ENCODE peak calls at places on chromosomes 2 and 18, in nine cellular contexts. One of them, this sample, is unnamed.

GRCh38 chr2:162821176-162821575 is 17.4 kb downstream of the KCNH7 start:
- DNase-seq in HAP-1: no peak
- DNase-seq in right cardiac atrium: no peak
- DNase-seq in WERI-Rb-1: no peak
- DNase-seq in left ventricle myocardium inferior: no peak
- DNase-seq in Peyer's patch: no peak
- DNase-seq in esophagus squamous epithelium: no peak
- DNase-seq in tibial artery: no peak
- DNase-seq in naive thymus-derived CD4-positive, alpha-beta T cell: no peak
- DNase-seq in this sample: no peak

GRCh38 chr2:232926448-232927040 is 56.5 kb downstream of the SNORC start:
- DNase-seq in right cardiac atrium: no peak
- DNase-seq in naive thymus-derived CD4-positive, alpha-beta T cell: no peak
- DNase-seq in HAP-1: no peak
- DNase-seq in WERI-Rb-1: no peak
- DNase-seq in Peyer's patch: no peak
- DNase-seq in esophagus squamous epithelium: no peak
- DNase-seq in left ventricle myocardium inferior: no peak
- DNase-seq in tibial artery: no peak
- DNase-seq in this sample: no peak

GRCh38 chr18:45958027-45958426 is 9.1 kb downstream of the EPG5 start:
- DNase-seq in tibial artery: no peak
- DNase-seq in Peyer's patch: no peak
- DNase-seq in HAP-1: no peak
- DNase-seq in right cardiac atrium: no peak
- DNase-seq in naive thymus-derived CD4-positive, alpha-beta T cell: no peak
- DNase-seq in left ventricle myocardium inferior: no peak
- DNase-seq in WERI-Rb-1: no peak
- DNase-seq in esophagus squamous epithelium: no peak
- DNase-seq in this sample: no peak

GRCh38 chr2:48888096-48888495 is 132.6 kb upstream of the LHCGR start:
- DNase-seq in WERI-Rb-1: no peak
- DNase-seq in left ventricle myocardium inferior: no peak
- DNase-seq in tibial artery: no peak
- DNase-seq in HAP-1: peak; percentile 64
- DNase-seq in Peyer's patch: no peak
- DNase-seq in right cardiac atrium: no peak
- DNase-seq in esophagus squamous epithelium: no peak
- DNase-seq in naive thymus-derived CD4-positive, alpha-beta T cell: no peak
- DNase-seq in this sample: no peak

GRCh38 chr2:65666156-65666725 is 233.8 kb upstream of the SPRED2 start:
- DNase-seq in right cardiac atrium: no peak
- DNase-seq in tibial artery: no peak
- DNase-seq in left ventricle myocardium inferior: no peak
- DNase-seq in esophagus squamous epithelium: no peak
- DNase-seq in WERI-Rb-1: no peak
- DNase-seq in naive thymus-derived CD4-positive, alpha-beta T cell: no peak
- DNase-seq in HAP-1: no peak
- DNase-seq in Peyer's patch: no peak
- DNase-seq in this sample: no peak

GRCh38 chr18:2967820-2968219 is 45.1 kb downstream of the LPIN2 start:
- DNase-seq in WERI-Rb-1: no peak
- DNase-seq in tibial artery: no peak
- DNase-seq in right cardiac atrium: no peak
- DNase-seq in esophagus squamous epithelium: no peak
- DNase-seq in HAP-1: no peak
- DNase-seq in Peyer's patch: no peak
- DNase-seq in naive thymus-derived CD4-positive, alpha-beta T cell: no peak
- DNase-seq in left ventricle myocardium inferior: no peak
- DNase-seq in this sample: no peak

GRCh38 chr2:190210471-190210870 is 109.2 kb downstream of the HIBCH start:
- DNase-seq in Peyer's patch: no peak
- DNase-seq in HAP-1: no peak
- DNase-seq in WERI-Rb-1: no peak
- DNase-seq in tibial artery: no peak
- DNase-seq in left ventricle myocardium inferior: no peak
- DNase-seq in right cardiac atrium: no peak
- DNase-seq in esophagus squamous epithelium: no peak
- DNase-seq in naive thymus-derived CD4-positive, alpha-beta T cell: no peak
- DNase-seq in this sample: no peak

GRCh38 chr2:122156101-122156500 is 400.6 kb downstream of the TSN start:
- DNase-seq in left ventricle myocardium inferior: no peak
- DNase-seq in HAP-1: no peak
- DNase-seq in Peyer's patch: no peak
- DNase-seq in tibial artery: no peak
- DNase-seq in naive thymus-derived CD4-positive, alpha-beta T cell: no peak
- DNase-seq in esophagus squamous epithelium: no peak
- DNase-seq in WERI-Rb-1: no peak
- DNase-seq in right cardiac atrium: no peak
- DNase-seq in this sample: no peak

GRCh38 chr2:11433875-11434274 is 32.1 kb downstream of the E2F6 start:
- DNase-seq in WERI-Rb-1: no peak
- DNase-seq in right cardiac atrium: no peak
- DNase-seq in esophagus squamous epithelium: no peak
- DNase-seq in naive thymus-derived CD4-positive, alpha-beta T cell: no peak
- DNase-seq in Peyer's patch: no peak
- DNase-seq in tibial artery: no peak
- DNase-seq in HAP-1: no peak
- DNase-seq in left ventricle myocardium inferior: no peak
- DNase-seq in this sample: no peak

GRCh38 chr2:11435036-11435435 is 30.9 kb downstream of the E2F6 start:
- DNase-seq in esophagus squamous epithelium: no peak
- DNase-seq in Peyer's patch: no peak
- DNase-seq in naive thymus-derived CD4-positive, alpha-beta T cell: no peak
- DNase-seq in WERI-Rb-1: no peak
- DNase-seq in HAP-1: no peak
- DNase-seq in right cardiac atrium: no peak
- DNase-seq in left ventricle myocardium inferior: no peak
- DNase-seq in tibial artery: no peak
- DNase-seq in this sample: no peak

GRCh38 chr2:11437602-11438001 is 28.4 kb downstream of the E2F6 start:
- DNase-seq in right cardiac atrium: no peak
- DNase-seq in esophagus squamous epithelium: no peak
- DNase-seq in Peyer's patch: no peak
- DNase-seq in left ventricle myocardium inferior: no peak
- DNase-seq in HAP-1: no peak
- DNase-seq in tibial artery: no peak
- DNase-seq in WERI-Rb-1: no peak
- DNase-seq in naive thymus-derived CD4-positive, alpha-beta T cell: no peak
- DNase-seq in this sample: no peak

GRCh38 chr2:11434443-11434842 is 31.5 kb downstream of the E2F6 start:
- DNase-seq in naive thymus-derived CD4-positive, alpha-beta T cell: no peak
- DNase-seq in Peyer's patch: no peak
- DNase-seq in left ventricle myocardium inferior: no peak
- DNase-seq in right cardiac atrium: no peak
- DNase-seq in tibial artery: no peak
- DNase-seq in esophagus squamous epithelium: no peak
- DNase-seq in WERI-Rb-1: no peak
- DNase-seq in HAP-1: no peak
- DNase-seq in this sample: no peak

GRCh38 chr2:11438555-11439080 is 27.3 kb downstream of the E2F6 start:
- DNase-seq in esophagus squamous epithelium: no peak
- DNase-seq in left ventricle myocardium inferior: no peak
- DNase-seq in naive thymus-derived CD4-positive, alpha-beta T cell: no peak
- DNase-seq in Peyer's patch: no peak
- DNase-seq in WERI-Rb-1: no peak
- DNase-seq in tibial artery: no peak
- DNase-seq in HAP-1: no peak
- DNase-seq in right cardiac atrium: no peak
- DNase-seq in this sample: no peak
- H3K9me3 ChIP-seq in esophagus squamous epithelium: no peaks in the 10 kb centered on the region
- H3K9me3 ChIP-seq in left ventricle myocardium inferior: no peaks in the 10 kb centered on the region
- H3K9me3 ChIP-seq in naive thymus-derived CD4-positive, alpha-beta T cell: no peaks in the 10 kb centered on the region
- H3K9me3 ChIP-seq in Peyer's patch: no peaks in the 10 kb centered on the region
- H3K9me3 ChIP-seq in WERI-Rb-1: peaks cover 2% of the 10 kb centered on the region
- H3K9me3 ChIP-seq in tibial artery: no peaks in the 10 kb centered on the region
- H3K9me3 ChIP-seq in HAP-1: no peaks in the 10 kb centered on the region
- H3K9me3 ChIP-seq in right cardiac atrium: no peaks in the 10 kb centered on the region
- H3K9me3 ChIP-seq in this sample: no peaks in the 10 kb centered on the region

GRCh38 chr2:51237626-51238271 is 205.8 kb upstream of the NRXN1 start:
- DNase-seq in naive thymus-derived CD4-positive, alpha-beta T cell: no peak
- DNase-seq in left ventricle myocardium inferior: no peak
- DNase-seq in WERI-Rb-1: no peak
- DNase-seq in esophagus squamous epithelium: no peak
- DNase-seq in HAP-1: no peak
- DNase-seq in Peyer's patch: no peak
- DNase-seq in right cardiac atrium: no peak
- DNase-seq in tibial artery: no peak
- DNase-seq in this sample: no peak

GRCh38 chr2:51231071-51231470 is 199.1 kb upstream of the NRXN1 start:
- DNase-seq in esophagus squamous epithelium: no peak
- DNase-seq in Peyer's patch: no peak
- DNase-seq in left ventricle myocardium inferior: no peak
- DNase-seq in WERI-Rb-1: no peak
- DNase-seq in tibial artery: no peak
- DNase-seq in right cardiac atrium: no peak
- DNase-seq in HAP-1: no peak
- DNase-seq in naive thymus-derived CD4-positive, alpha-beta T cell: no peak
- DNase-seq in this sample: no peak

DNA sequence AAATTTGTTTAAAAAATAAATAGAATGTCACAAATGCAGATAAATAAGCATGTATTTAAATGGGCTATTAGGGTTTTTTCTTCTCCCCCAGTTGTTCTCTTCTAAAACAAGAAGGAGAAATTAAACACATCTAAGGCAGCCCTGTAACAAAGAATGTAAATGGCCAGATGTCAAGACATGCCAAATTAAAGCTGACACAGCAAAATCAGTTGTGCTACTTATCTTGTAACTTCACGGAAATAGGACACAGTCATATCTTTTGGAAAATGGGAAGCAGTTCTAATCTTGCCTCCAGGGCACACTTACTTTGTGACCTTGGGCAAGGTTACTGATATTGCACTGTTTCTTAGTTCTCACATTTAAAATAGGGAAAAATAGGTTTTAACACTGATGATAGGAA is 200.1 kb upstream of the NRXN1 start:
- DNase-seq in right cardiac atrium: no peak
- DNase-seq in left ventricle myocardium inferior: no peak
- DNase-seq in esophagus squamous epithelium: no peak
- DNase-seq in Peyer's patch: no peak
- DNase-seq in HAP-1: no peak
- DNase-seq in naive thymus-derived CD4-positive, alpha-beta T cell: no peak
- DNase-seq in tibial artery: no peak
- DNase-seq in WERI-Rb-1: no peak
- DNase-seq in this sample: no peak
- H3K9me3 ChIP-seq in right cardiac atrium: no peaks in the 10 kb centered on the region
- H3K9me3 ChIP-seq in left ventricle myocardium inferior: peaks cover 5% of the 10 kb centered on the region
- H3K9me3 ChIP-seq in esophagus squamous epithelium: no peaks in the 10 kb centered on the region
- H3K9me3 ChIP-seq in Peyer's patch: no peaks in the 10 kb centered on the region
- H3K9me3 ChIP-seq in HAP-1: peaks cover 6% of the 10 kb centered on the region
- H3K9me3 ChIP-seq in naive thymus-derived CD4-positive, alpha-beta T cell: peaks cover 4% of the 10 kb centered on the region
- H3K9me3 ChIP-seq in tibial artery: no peaks in the 10 kb centered on the region
- H3K9me3 ChIP-seq in WERI-Rb-1: peaks cover 5% of the 10 kb centered on the region
- H3K9me3 ChIP-seq in this sample: no peaks in the 10 kb centered on the region

DNA sequence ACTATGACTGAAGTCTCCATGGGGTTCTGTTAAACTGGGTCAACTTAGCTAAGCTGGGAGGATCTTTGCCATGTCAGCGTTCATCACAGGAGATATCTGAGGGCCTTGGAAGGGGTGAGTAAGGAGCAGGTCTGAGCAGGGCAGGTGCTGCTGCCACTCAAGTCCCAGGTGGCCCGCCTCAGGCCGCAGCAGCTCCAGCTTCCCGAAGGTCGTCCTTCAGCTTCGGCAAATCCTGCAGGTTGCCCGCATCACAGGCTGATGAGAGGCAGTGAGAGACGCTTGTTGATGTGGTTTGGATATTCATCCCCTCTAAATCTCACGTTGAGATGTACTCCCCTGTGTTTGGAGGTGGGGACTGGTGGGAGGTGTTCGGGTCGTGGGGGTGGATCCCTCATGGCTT is 166.6 kb downstream of the VAPA start:
- DNase-seq in HAP-1: no peak
- DNase-seq in WERI-Rb-1: no peak
- DNase-seq in right cardiac atrium: no peak
- DNase-seq in esophagus squamous epithelium: no peak
- DNase-seq in left ventricle myocardium inferior: no peak
- DNase-seq in Peyer's patch: no peak
- DNase-seq in tibial artery: no peak
- DNase-seq in naive thymus-derived CD4-positive, alpha-beta T cell: no peak
- DNase-seq in this sample: no peak
- H3K9me3 ChIP-seq in HAP-1: no peaks in the 10 kb centered on the region
- H3K9me3 ChIP-seq in WERI-Rb-1: peaks cover 14% of the 10 kb centered on the region
- H3K9me3 ChIP-seq in right cardiac atrium: no peaks in the 10 kb centered on the region
- H3K9me3 ChIP-seq in esophagus squamous epithelium: no peaks in the 10 kb centered on the region
- H3K9me3 ChIP-seq in left ventricle myocardium inferior: peaks cover 20% of the 10 kb centered on the region
- H3K9me3 ChIP-seq in Peyer's patch: peaks cover 10% of the 10 kb centered on the region
- H3K9me3 ChIP-seq in tibial artery: peaks cover 5% of the 10 kb centered on the region
- H3K9me3 ChIP-seq in naive thymus-derived CD4-positive, alpha-beta T cell: no peaks in the 10 kb centered on the region
- H3K9me3 ChIP-seq in this sample: no peaks in the 10 kb centered on the region

GRCh38 chr2:88601302-88601701 is 26.0 kb downstream of the EIF2AK3 start:
- DNase-seq in naive thymus-derived CD4-positive, alpha-beta T cell: no peak
- DNase-seq in HAP-1: peak; percentile 12
- DNase-seq in WERI-Rb-1: peak; percentile 16
- DNase-seq in Peyer's patch: no peak
- DNase-seq in esophagus squamous epithelium: no peak
- DNase-seq in left ventricle myocardium inferior: no peak
- DNase-seq in right cardiac atrium: no peak
- DNase-seq in tibial artery: no peak
- DNase-seq in this sample: no peak

GRCh38 chr2:88606371-88607030 is 20.8 kb downstream of the EIF2AK3 start:
- DNase-seq in naive thymus-derived CD4-positive, alpha-beta T cell: no peak
- DNase-seq in esophagus squamous epithelium: no peak
- DNase-seq in Peyer's patch: no peak
- DNase-seq in left ventricle myocardium inferior: no peak
- DNase-seq in WERI-Rb-1: no peak
- DNase-seq in HAP-1: no peak
- DNase-seq in right cardiac atrium: no peak
- DNase-seq in tibial artery: no peak
- DNase-seq in this sample: no peak

GRCh38 chr2:88600038-88600465 is 27.2 kb downstream of the EIF2AK3 start:
- DNase-seq in naive thymus-derived CD4-positive, alpha-beta T cell: peak; percentile 28
- DNase-seq in left ventricle myocardium inferior: no peak
- DNase-seq in tibial artery: no peak
- DNase-seq in HAP-1: peak; percentile 21
- DNase-seq in right cardiac atrium: no peak
- DNase-seq in esophagus squamous epithelium: peak; percentile 11
- DNase-seq in WERI-Rb-1: peak; percentile 63
- DNase-seq in Peyer's patch: no peak
- DNase-seq in this sample: no peak

GRCh38 chr2:88602022-88602421 is 25.2 kb downstream of the EIF2AK3 start:
- DNase-seq in right cardiac atrium: no peak
- DNase-seq in left ventricle myocardium inferior: no peak
- DNase-seq in esophagus squamous epithelium: no peak
- DNase-seq in WERI-Rb-1: no peak
- DNase-seq in tibial artery: no peak
- DNase-seq in naive thymus-derived CD4-positive, alpha-beta T cell: no peak
- DNase-seq in HAP-1: no peak
- DNase-seq in Peyer's patch: no peak
- DNase-seq in this sample: no peak

GRCh38 chr2:88603146-88603545 is 24.1 kb downstream of the EIF2AK3 start:
- DNase-seq in esophagus squamous epithelium: no peak
- DNase-seq in WERI-Rb-1: no peak
- DNase-seq in Peyer's patch: no peak
- DNase-seq in HAP-1: no peak
- DNase-seq in tibial artery: no peak
- DNase-seq in right cardiac atrium: no peak
- DNase-seq in left ventricle myocardium inferior: no peak
- DNase-seq in naive thymus-derived CD4-positive, alpha-beta T cell: no peak
- DNase-seq in this sample: no peak
- H3K9me3 ChIP-seq in esophagus squamous epithelium: no peaks in the 10 kb centered on the region
- H3K9me3 ChIP-seq in WERI-Rb-1: no peaks in the 10 kb centered on the region
- H3K9me3 ChIP-seq in Peyer's patch: no peaks in the 10 kb centered on the region
- H3K9me3 ChIP-seq in HAP-1: no peaks in the 10 kb centered on the region
- H3K9me3 ChIP-seq in tibial artery: no peaks in the 10 kb centered on the region
- H3K9me3 ChIP-seq in right cardiac atrium: no peaks in the 10 kb centered on the region
- H3K9me3 ChIP-seq in left ventricle myocardium inferior: no peaks in the 10 kb centered on the region
- H3K9me3 ChIP-seq in naive thymus-derived CD4-positive, alpha-beta T cell: no peaks in the 10 kb centered on the region
- H3K9me3 ChIP-seq in this sample: no peaks in the 10 kb centered on the region